ENCODE peak calls at places on chromosomes 5 and 9, in nine cellular contexts. T is stimulated activated CD4-positive, alpha-beta T cell treated with anti-CD3 and anti-CD28 coated beads, Interleukin-15, amount 100 ng/mL, for 1 hour; Q is GM12878; M is cardiac muscle cell; A is SJSA1; U is EL; H is NCI-H1694 treated with DMSO at 0.1 percent for 48 hours; V is A172; D is neural progenitor cell. K is an unnamed sample.

GRCh38 chr5:172533058-172533398 is 78.7 kb upstream of the SH3PXD2B start:
- DNase-seq in T (no peak), Q (no peak), M (no peak), A (peak), U (no peak), H (no peak), V (no peak), D (no peak), K (no peak)

GRCh38 chr9:129894106-129894823 is 59.0 kb downstream of the USP20 start:
- DNase-seq in T (no peak), Q (peak), M (no peak), A (no peak), U (no peak), H (no peak), V (no peak), D (no peak), K (no peak)

GRCh38 chr9:6590772-6591384 is 54.7 kb downstream of the GLDC start:
- DNase-seq in T (no peak), Q (no peak), M (no peak), A (no peak), U (no peak), H (no peak), V (no peak), D (no peak), K (no peak)

GRCh38 chr5:180699042-180699441 is 40.8 kb downstream of the OR2Y1 start:
- DNase-seq in T (no peak), Q (no peak), M (no peak), A (no peak), U (no peak), H (no peak), V (no peak), D (no peak), K (no peak)

GRCh38 chr9:17191095-17191494 is 56.3 kb downstream of the CNTLN start:
- DNase-seq in T (no peak), Q (no peak), M (peak), A (no peak), U (peak), H (no peak), V (peak), D (no peak), K (no peak)

GRCh38 chr5:167903243-167903642 is 388.2 kb upstream of the WWC1 start:
- DNase-seq in T (no peak), Q (no peak), M (no peak), A (no peak), U (no peak), H (no peak), V (no peak), D (no peak), K (no peak)

GRCh38 chr9:35795701-35796100 is 4.3 kb downstream of the NPR2 start:
- DNase-seq in T (no peak), Q (no peak), M (no peak), A (no peak), U (no peak), H (no peak), V (peak), D (no peak), K (no peak)

GRCh38 chr9:14281136-14281795 is 32.7 kb downstream of the NFIB start:
- DNase-seq in T (no peak), Q (no peak), M (no peak), A (no peak), U (no peak), H (no peak), V (no peak), D (no peak), K (no peak)

K was measured in anterior cingulate cortex.